ENCODE peak calls at places on chromosome 12, in seven cellular contexts. D is COR-L47; E is activated T-helper 1 cell treated with anti-CD3 and anti-CD28 coated beads, Interleukin-12 subunit alpha, Interleukin-12 subunit beta, Interleukin-2, Interleukin-4 antibody, amounts not matched to agents 30 ng/mL and 10 ng/mL and 1 ng/mL, durations not matched to agents 14 hours and 24 hours and 36 hours; R is smooth muscle cell of the brain vasculature; W is hepatic stellate cell; M is lower lobe of right lung; O is mesenchymal stem cell. Y is an unnamed sample.

GRCh38 chr12:53221203-53222076 is 10.6 kb downstream of the RARG start:
- DNase-seq in D (no peak), E (peak; percentile 52), R (no peak), W (peak; percentile 80), M (peak; percentile 84), O (peak; percentile 78), Y (peak; percentile 47)

GRCh38 chr12:46965880-46966279 is 113.5 kb upstream of the PCED1B start:
- DNase-seq in D (no peak), E (no peak), R (no peak), W (no peak), M (no peak), O (no peak), Y (no peak)

GRCh38 chr12:111447571-111448265 is 42.0 kb downstream of the SH2B3 start:
- DNase-seq in D (no peak), E (no peak), R (no peak), W (no peak), M (no peak), O (no peak), Y (no peak)

GRCh38 chr12:29113101-29113500 is 36.0 kb upstream of the FAR2 start:
- DNase-seq in D (no peak), E (no peak), R (no peak), W (no peak), M (no peak), O (no peak), Y (peak; percentile 9)

GRCh38 chr12:32039341-32039740 is 67.3 kb upstream of the BICD1 start:
- DNase-seq in D (no peak), E (no peak), R (no peak), W (no peak), M (no peak), O (no peak), Y (no peak)

GRCh38 chr12:42484996-42485395 is 104.5 kb downstream of the PRICKLE1 start:
- DNase-seq in D (no peak), E (no peak), R (no peak), W (peak; percentile 22), M (no peak), O (peak; percentile 5), Y (no peak)

GRCh38 chr12:63904653-63905052 is 60.2 kb downstream of the SRGAP1 start:
- DNase-seq in D (no peak), E (no peak), R (no peak), W (no peak), M (no peak), O (no peak), Y (no peak)

GRCh38 chr12:67155863-67156262 is 113.3 kb upstream of the CAND1 start:
- DNase-seq in D (no peak), E (no peak), R (no peak), W (no peak), M (no peak), O (no peak), Y (peak; percentile 49)

GRCh38 chr12:1634590-1635191 is 5.7 kb downstream of the WNT5B start:
- DNase-seq in D (peak; percentile 57), E (peak; percentile 30), R (peak; percentile 45), W (peak; percentile 82), M (peak; percentile 87), O (peak; percentile 65), Y (peak; percentile 50)

GRCh38 chr12:70646850-70647249 is 9.6 kb upstream of the PTPRB start:
- DNase-seq in D (no peak), E (no peak), R (no peak), W (no peak), M (no peak), O (no peak), Y (no peak)

GRCh38 chr12:22656376-22656775 is 31.4 kb downstream of the ETNK1 start:
- DNase-seq in D (no peak), E (no peak), R (no peak), W (no peak), M (no peak), O (no peak), Y (no peak)

GRCh38 chr12:18782827-18783226 is 44.9 kb downstream of the CAPZA3 start:
- DNase-seq in D (no peak), E (no peak), R (no peak), W (no peak), M (no peak), O (no peak), Y (no peak)

GRCh38 chr12:128015276-128015675 is 251.7 kb upstream of the TMEM132C start:
- DNase-seq in D (no peak), E (no peak), R (no peak), W (no peak), M (no peak), O (no peak), Y (no peak)

GRCh38 chr12:104671407-104672095 is 214.8 kb downstream of the CHST11 start:
- DNase-seq in D (peak; percentile 26), E (peak; percentile 82), R (no peak), W (peak; percentile 70), M (peak; percentile 89), O (peak; percentile 98), Y (peak; percentile 97)

GRCh38 chr12:9130244-9130643 is 14.5 kb upstream of the A2M start:
- DNase-seq in D (no peak), E (no peak), R (no peak), W (no peak), M (no peak), O (no peak), Y (no peak)

GRCh38 chr12:129152291-129153075 is 299.2 kb downstream of the GLT1D1 start:
- DNase-seq in D (no peak), E (no peak), R (no peak), W (no peak), M (no peak), O (no peak), Y (no peak)

GRCh38 chr12:79549531-79550271 is 141.1 kb downstream of the PAWR start:
- DNase-seq in D (no peak), E (no peak), R (no peak), W (peak; percentile 19), M (no peak), O (peak; percentile 23), Y (no peak)

GRCh38 chr12:113470871-113471618 is 626 bp downstream of the LHX5 start:
- DNase-seq in D (no peak), E (no peak), R (no peak), W (no peak), M (no peak), O (no peak), Y (no peak)